ENCODE peak calls at places on chromosome 2, in seven cellular contexts. R, E, T, W, L, X and A are unnamed samples. For H3K36me3, the result is how much of the 10 kb centered on the place peaks cover.

GRCh38 chr2:67974564-67975430 is 88.0 kb downstream of the C1D start:
- DNase-seq in W (no peak), L (no peak), R (no peak), T (peak), E (peak), X (peak), A (peak)

GRCh38 chr2:74379851-74380789 is at the start of gene DCTN1:
- DNase-seq in X (peak), T (peak), W (no peak), L (peak), E (no peak), R (peak), A (peak)

GRCh38 chr2:152790883-152791282 is 72.5 kb downstream of the ARL6IP6 start:
- DNase-seq in E (no peak), X (no peak), T (no peak), W (no peak), R (no peak), L (no peak), A (no peak)

GRCh38 chr2:238220892-238221521 is 17.5 kb upstream of the ILKAP start:
- DNase-seq in R (no peak), T (no peak), W (no peak), E (no peak), L (no peak), X (no peak), A (peak)

GRCh38 chr2:101861382-101861781 is 130.4 kb upstream of the IL1R2 start:
- DNase-seq in E (no peak), T (no peak), W (no peak), L (no peak), R (no peak), X (no peak), A (no peak)

GRCh38 chr2:218999881-219000568 is 6.8 kb upstream of the CRYBA2 start:
- DNase-seq in W (no peak), E (no peak), T (no peak), L (no peak), R (peak), X (no peak), A (no peak)

GRCh38 chr2:172821370-172822338 is 86.0 kb downstream of the RAPGEF4 start:
- DNase-seq in E (no peak), T (no peak), X (no peak), L (no peak), R (no peak), W (no peak), A (peak)

GRCh38 chr2:183229386-183229785 is 105.1 kb downstream of the NUP35 start:
- DNase-seq in X (no peak), T (no peak), E (no peak), W (no peak), L (no peak), R (no peak), A (no peak)

GRCh38 chr2:203915256-203915655 is 21.3 kb upstream of the ICOS start:
- DNase-seq in W (no peak), L (no peak), X (no peak), E (no peak), R (no peak), T (no peak), A (no peak)

GRCh38 chr2:393711-394696 is 106.1 kb upstream of the ALKAL2 start:
- DNase-seq in E (no peak), L (no peak), W (no peak), X (no peak), R (peak), T (no peak), A (no peak)

GRCh38 chr2:8661736-8662135 is 20.1 kb upstream of the ID2 start:
- DNase-seq in T (no peak), E (no peak), R (no peak), L (peak), X (no peak), W (no peak), A (peak)

GRCh38 chr2:49255325-49256023 is 101.2 kb upstream of the FSHR start:
- DNase-seq in L (no peak), E (no peak), X (no peak), W (no peak), T (no peak), R (no peak), A (no peak)

GRCh38 chr2:11419781-11420180 is 46.2 kb downstream of the E2F6 start:
- DNase-seq in X (no peak), W (no peak), T (peak), L (no peak), R (no peak), E (no peak), A (no peak)

GRCh38 chr2:173359231-173359630 is 4.6 kb downstream of the CDCA7 start:
- DNase-seq in X (no peak), T (no peak), W (no peak), R (no peak), E (no peak), L (no peak), A (no peak)

GRCh38 chr2:200306969-200307811 is 697 bp downstream of the SPATS2L start:
- DNase-seq in R (no peak), E (peak), T (peak), X (peak), W (peak), L (peak), A (peak)

GRCh38 chr2:233053928-233054774 is 6.0 kb upstream of the INPP5D start:
- DNase-seq in W (peak), X (peak), L (peak), R (peak), T (peak), E (peak), A (no peak)

GRCh38 chr2:105186967-105187498 is 54.5 kb upstream of the GPR45 start:
- DNase-seq in L (no peak), X (no peak), R (peak), T (no peak), W (no peak), E (no peak), A (no peak)

GRCh38 chr2:100321881-100322820 is at the start of gene LONRF2:
- DNase-seq in X (peak), T (peak), E (peak), W (peak), R (peak), L (no peak), A (peak)

GRCh38 chr2:237432484-237433092 is 18.6 kb upstream of the COL6A3 start:
- DNase-seq in E (no peak), W (no peak), T (no peak), R (peak), L (no peak), X (no peak), A (no peak)

GRCh38 chr2:44582363-44583008 is 220.7 kb downstream of the CAMKMT start:
- DNase-seq in R (no peak), E (no peak), T (no peak), X (no peak), W (no peak), L (no peak), A (no peak)

GRCh38 chr2:29502452-29502851 is 387.2 kb downstream of the CLIP4 start:
- DNase-seq in E (no peak), X (no peak), L (no peak), R (no peak), W (no peak), T (no peak), A (no peak)

GRCh38 chr2:174350018-174350417 is 15.3 kb downstream of the SP9 start:
- DNase-seq in W (no peak), X (no peak), E (no peak), L (no peak), T (no peak), R (peak), A (no peak)

GRCh38 chr2:124250433-124250832 is 225.3 kb downstream of the CNTNAP5 start:
- DNase-seq in E (no peak), X (no peak), R (peak), T (no peak), L (no peak), W (no peak), A (no peak)

GRCh38 chr2:237618449-237618848 is 8.9 kb upstream of the LRRFIP1 start:
- DNase-seq in X (no peak), R (no peak), L (no peak), W (no peak), T (no peak), E (no peak), A (no peak)

GRCh38 chr2:42810971-42811865 is 18.8 kb upstream of the HAAO start:
- DNase-seq in X (peak), R (peak), W (peak), T (peak), E (peak), L (peak), A (peak)

GRCh38 chr2:240564571-240565266 is 3.6 kb upstream of the RNPEPL1 start:
- DNase-seq in E (no peak), W (no peak), R (no peak), L (no peak), X (no peak), T (no peak), A (peak)

GRCh38 chr2:206442854-206443734 is at the start of gene ADAM23:
- DNase-seq in T (peak), X (peak), W (no peak), L (no peak), E (peak), R (peak), A (peak)

GRCh38 chr2:172667926-172668325 is 67.7 kb upstream of the RAPGEF4 start:
- DNase-seq in R (no peak), T (no peak), L (no peak), X (no peak), E (no peak), W (no peak), A (no peak)

GRCh38 chr2:218618102-218618860 is 10.6 kb downstream of the PLCD4 start:
- DNase-seq in T (no peak), E (no peak), X (no peak), W (no peak), L (no peak), R (peak), A (no peak)

GRCh38 chr2:102301867-102302362 is 9.4 kb upstream of the IL1RL1 start:
- DNase-seq in E (no peak), T (no peak), L (no peak), R (peak), X (no peak), W (no peak), A (no peak)

GRCh38 chr2:71566271-71566858 is 113.0 kb downstream of the DYSF start:
- DNase-seq in L (no peak), X (no peak), R (no peak), T (no peak), E (no peak), W (no peak), A (no peak)

GRCh38 chr2:202808754-202809153 is 62.8 kb downstream of the ICA1L start:
- DNase-seq in X (no peak), W (no peak), R (no peak), E (no peak), T (no peak), L (no peak), A (no peak)
- H3K27ac ChIP-seq in X (no peak), W (no peak), R (no peak), E (no peak), T (no peak), L (no peak), A (no peak)

DNA sequence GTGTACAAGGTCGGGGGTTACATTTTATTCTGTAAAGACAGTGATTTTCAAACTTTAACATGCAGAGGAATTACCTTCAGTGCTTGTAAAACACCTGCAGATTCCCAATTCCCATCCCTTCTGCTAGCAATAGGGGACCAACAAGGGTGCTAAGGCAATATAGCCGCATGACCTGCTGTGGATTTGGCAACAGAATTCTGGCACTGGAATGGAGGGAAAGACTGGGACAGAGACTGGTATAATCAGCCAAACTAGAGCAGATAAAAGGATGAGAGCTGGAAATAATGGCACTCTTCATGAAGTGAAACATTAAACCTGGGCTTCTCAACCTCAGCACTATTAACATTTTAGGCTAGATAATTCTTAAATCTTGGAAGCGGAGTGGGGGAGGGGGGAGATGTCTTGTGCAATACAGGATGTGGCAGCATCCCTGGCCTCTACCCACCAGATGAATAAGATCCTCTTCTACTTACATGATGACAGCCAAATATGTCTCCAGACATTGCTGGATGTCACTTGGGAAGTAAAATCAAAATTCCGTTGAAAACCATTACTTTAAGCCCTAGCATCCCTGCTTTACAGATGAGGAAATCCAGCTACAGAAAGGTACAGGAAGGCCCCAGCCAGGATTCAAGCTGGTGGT is 1.8 kb downstream of the EVA1A start:
- DNase-seq in W (no peak), X (no peak), T (no peak), E (no peak), L (no peak), R (no peak), A (no peak)
- H3K4me3 ChIP-seq in W (no peak), X (no peak), T (no peak), E (no peak), L (no peak), R (no peak), A (no peak)

DNA sequence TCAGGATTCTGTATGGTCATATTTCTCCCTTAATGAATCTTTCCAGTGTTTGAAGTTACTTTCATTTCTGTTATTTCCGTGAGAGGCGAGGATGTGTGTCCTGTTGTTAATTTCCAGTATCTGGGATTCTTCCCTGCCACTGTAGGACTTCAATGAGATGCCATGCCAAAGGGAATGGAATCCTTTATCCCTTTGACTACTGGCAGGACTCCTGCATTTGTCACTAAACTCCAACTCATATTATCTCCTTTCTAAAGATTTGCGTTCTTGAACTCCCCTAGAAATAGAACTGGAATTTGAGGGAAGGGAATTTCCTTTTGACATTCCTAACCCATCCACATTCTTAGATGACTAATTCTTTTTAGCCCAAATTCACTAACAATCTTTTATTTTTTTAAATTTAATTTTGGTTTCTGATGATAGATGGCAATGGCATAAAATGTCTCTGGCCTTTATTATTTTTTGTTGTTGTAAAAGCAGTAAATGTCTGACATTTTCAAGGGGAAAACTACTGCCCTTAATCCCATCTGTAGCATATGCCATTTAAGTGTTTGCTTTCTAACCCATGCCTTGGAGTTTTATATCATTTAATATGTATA is 87.8 kb upstream of the EML6 start:
- DNase-seq in X (no peak), T (no peak), W (no peak), E (no peak), R (no peak), L (no peak), A (no peak)
- H3K36me3 ChIP-seq in X (half or more), T (half or more), W (under half), E (half or more), R (under half), L (half or more), A (under half)

GRCh38 chr2:151381266-151381665 is 23.9 kb downstream of the TNFAIP6 start:
- DNase-seq in R (peak), X (no peak), L (no peak), W (no peak), T (no peak), E (no peak), A (no peak)
- H3K27ac ChIP-seq in R (no peak), X (no peak), L (no peak), W (no peak), T (no peak), E (no peak), A (no peak)

DNA sequence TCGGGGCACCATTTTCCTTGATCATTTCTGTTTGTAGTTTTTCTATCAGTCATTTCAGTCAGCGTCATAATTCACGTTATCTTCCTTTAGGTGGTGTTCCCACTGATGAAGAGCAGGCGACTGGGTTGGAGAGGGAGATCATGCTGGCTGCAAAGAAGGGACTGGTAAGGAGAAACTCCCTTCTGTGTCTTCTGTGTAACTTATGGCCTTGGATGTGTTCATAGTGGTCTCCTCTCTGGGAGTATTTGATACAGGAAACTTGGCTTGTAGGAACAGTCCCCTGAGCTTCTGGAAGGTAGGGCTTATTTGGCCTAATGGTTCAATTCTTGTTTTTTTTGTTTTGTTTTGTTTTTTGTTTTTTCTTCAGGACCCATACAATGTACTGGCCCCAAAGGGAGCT is 1.1 kb downstream of the COX5B start:
- DNase-seq in W (no peak), E (no peak), L (no peak), R (no peak), T (no peak), X (no peak), A (no peak)
- H3K4me3 ChIP-seq in W (peak), E (peak), L (peak), R (no peak), T (peak), X (peak), A (peak)

GRCh38 chr2:190980630-190981214 is 33.2 kb downstream of the STAT1 start:
- DNase-seq in T (no peak), X (no peak), E (no peak), R (no peak), L (no peak), W (no peak), A (no peak)

GRCh38 chr2:190976521-190976920 is 37.5 kb downstream of the STAT1 start:
- DNase-seq in W (no peak), E (no peak), L (no peak), T (no peak), R (no peak), X (no peak), A (no peak)

GRCh38 chr2:190977505-190977904 is 36.5 kb downstream of the STAT1 start:
- DNase-seq in T (no peak), W (no peak), X (no peak), R (no peak), E (no peak), L (no peak), A (no peak)

GRCh38 chr2:190979906-190980629 is 33.9 kb downstream of the STAT1 start:
- DNase-seq in L (peak), W (peak), X (peak), T (peak), R (peak), E (peak), A (peak)

GRCh38 chr2:190978389-190979053 is 35.5 kb downstream of the STAT1 start:
- DNase-seq in R (no peak), E (no peak), T (no peak), L (no peak), W (no peak), X (no peak), A (no peak)
- H3K36me3 ChIP-seq in R (under half), E (half or more), T (half or more), L (half or more), W (half or more), X (half or more), A (under half)

GRCh38 chr2:19916385-19916784 is 14.6 kb upstream of the TTC32 start:
- DNase-seq in L (no peak), E (no peak), X (no peak), R (no peak), W (no peak), T (no peak), A (no peak)

GRCh38 chr2:19914266-19914975 is 12.6 kb upstream of the TTC32 start:
- DNase-seq in X (no peak), E (no peak), R (no peak), L (no peak), T (no peak), W (no peak), A (no peak)

GRCh38 chr2:19911799-19912509 is 10.2 kb upstream of the TTC32 start:
- DNase-seq in L (no peak), R (peak), W (no peak), X (no peak), T (no peak), E (no peak), A (no peak)
- H3K27ac ChIP-seq in L (no peak), R (no peak), W (no peak), X (no peak), T (no peak), E (no peak), A (no peak)

GRCh38 chr2:34012728-34013302 is 413.7 kb upstream of the FAM98A start:
- DNase-seq in R (peak), E (peak), X (peak), W (peak), L (peak), T (peak), A (peak)
- H3K4me3 ChIP-seq in R (no peak), E (no peak), X (no peak), W (no peak), L (no peak), T (no peak), A (no peak)

GRCh38 chr2:134177351-134177931 is 76.4 kb upstream of the MGAT5 start:
- DNase-seq in W (no peak), L (no peak), R (peak), X (no peak), E (no peak), T (no peak), A (no peak)

GRCh38 chr2:134178109-134178877 is 75.6 kb upstream of the MGAT5 start:
- DNase-seq in R (peak), E (no peak), L (no peak), T (no peak), X (no peak), W (no peak), A (no peak)

GRCh38 chr2:134175834-134176233 is 78.0 kb upstream of the MGAT5 start:
- DNase-seq in X (no peak), E (no peak), T (no peak), W (no peak), L (no peak), R (no peak), A (no peak)

GRCh38 chr2:134173338-134174016 is 80.4 kb upstream of the MGAT5 start:
- DNase-seq in X (peak), E (peak), R (no peak), T (peak), L (no peak), W (no peak), A (no peak)

GRCh38 chr2:134174711-134175110 is 79.2 kb upstream of the MGAT5 start:
- DNase-seq in E (no peak), W (no peak), L (no peak), R (no peak), T (peak), X (peak), A (no peak)
- H3K36me3 ChIP-seq in E (under half), W (under half), L (under half), R (under half), T (under half), X (under half), A (under half)